ENCODE peak calls at places on chromosomes 2 and 18, in five cellular contexts. I is CD4-positive, CD25-positive, alpha-beta regulatory T cell; O is small intestine; R is IMR-90; C is adrenal gland. Z is an unnamed sample.

GRCh38 chr2:69659349-69659748 is 15.8 kb upstream of the AAK1 start:
- DNase-seq in O (no peak), C (no peak), R (no peak), I (no peak), Z (no peak)

GRCh38 chr2:121002597-121002996 is 266.9 kb downstream of the GLI2 start:
- DNase-seq in R (no peak), C (no peak), I (no peak), O (no peak), Z (no peak)

GRCh38 chr2:220748875-220749479 is 823.1 kb downstream of the EPHA4 start:
- DNase-seq in C (no peak), O (no peak), R (no peak), I (no peak), Z (no peak)

GRCh38 chr2:45932278-45932975 is 281.0 kb downstream of the PRKCE start:
- DNase-seq in C (no peak), R (peak; percentile 88), I (no peak), O (no peak), Z (no peak)

GRCh38 chr2:132275396-132275795 is 113.6 kb upstream of the ANKRD30BL start:
- DNase-seq in C (no peak), O (no peak), I (no peak), R (no peak), Z (no peak)

GRCh38 chr2:198374375-198375072 is 570.1 kb downstream of the PLCL1 start:
- DNase-seq in R (peak; percentile 70), I (peak; percentile 53), C (peak; percentile 28), O (peak; percentile 55), Z (peak; percentile 62)

GRCh38 chr2:31944828-31945571 is 65.8 kb downstream of the MEMO1 start:
- DNase-seq in I (no peak), O (no peak), R (no peak), C (no peak), Z (no peak)

GRCh38 chr2:43133708-43134570 is 92.5 kb downstream of the ZFP36L2 start:
- DNase-seq in R (no peak), C (peak; percentile 39), O (peak; percentile 59), I (peak; percentile 90), Z (no peak)

GRCh38 chr2:27191107-27191829 is 20.6 kb upstream of the ATRAID start:
- DNase-seq in C (peak; percentile 55), R (peak; percentile 71), I (peak; percentile 66), O (peak; percentile 66), Z (peak; percentile 65)

DNA sequence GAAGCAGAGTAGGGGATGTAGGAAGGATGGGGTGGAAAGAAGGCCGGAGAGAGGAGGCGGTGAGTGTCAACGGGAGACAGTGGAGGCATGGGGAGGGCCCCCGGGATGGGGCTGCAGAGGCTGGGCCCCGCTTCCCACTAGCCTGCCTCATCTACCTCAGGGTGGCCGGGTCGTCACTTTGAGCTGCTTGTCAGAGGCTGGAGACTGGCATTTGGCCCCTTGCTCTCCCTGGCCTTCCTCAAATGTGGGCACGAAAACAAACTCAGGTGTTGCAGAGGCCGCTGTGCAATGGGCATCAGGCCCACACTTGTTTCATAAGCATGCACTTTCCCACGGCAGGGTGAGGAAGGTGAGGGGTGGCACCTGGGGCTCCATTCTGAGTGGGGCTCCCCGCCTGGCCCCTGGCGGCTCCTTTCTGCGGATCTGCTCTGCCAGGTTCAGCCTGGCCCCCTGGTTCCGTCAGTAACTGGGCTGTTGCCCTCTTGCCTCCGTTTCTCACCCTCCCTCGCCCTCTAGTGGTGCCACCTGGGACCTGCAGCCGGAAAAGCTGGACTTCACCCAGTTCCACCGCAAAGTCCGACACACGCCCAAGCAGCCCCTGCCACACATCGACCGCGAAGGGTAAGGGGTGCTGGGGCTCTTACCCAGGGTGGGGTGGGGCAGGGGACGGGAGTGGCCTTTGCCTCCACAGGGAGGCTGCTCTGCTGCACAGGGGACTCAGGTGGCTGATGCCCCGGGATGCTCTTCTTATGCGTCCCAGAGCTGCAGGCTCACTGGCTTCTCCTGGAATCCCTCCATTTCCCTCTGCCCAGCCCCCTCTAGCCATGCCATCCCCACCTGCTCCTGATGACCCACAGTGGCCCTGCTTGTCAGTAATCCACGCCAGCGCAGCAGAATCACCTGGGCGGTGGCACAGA is 125.4 kb downstream of the CTIF start:
- DNase-seq in I (peak; percentile 26), C (peak; percentile 72), O (peak; percentile 69), R (peak; percentile 36), Z (peak; percentile 80)
- H3K27ac ChIP-seq in I (no peak overlapping the region), C (no peak overlapping the region), O (no peak overlapping the region), R (no peak overlapping the region), Z (no peak overlapping the region)

GRCh38 chr2:106130251-106130998 is 63.7 kb downstream of the UXS1 start:
- DNase-seq in C (no peak), O (peak; percentile 36), I (no peak), R (no peak), Z (no peak)
- H3K4me1 ChIP-seq in C (no peaks in the 10 kb centered on the region), O (peaks cover 10% of the 10 kb centered on the region), I (peaks cover 20% of the 10 kb centered on the region), R (peaks cover 6% of the 10 kb centered on the region), Z (peaks cover 7% of the 10 kb centered on the region)

DNA sequence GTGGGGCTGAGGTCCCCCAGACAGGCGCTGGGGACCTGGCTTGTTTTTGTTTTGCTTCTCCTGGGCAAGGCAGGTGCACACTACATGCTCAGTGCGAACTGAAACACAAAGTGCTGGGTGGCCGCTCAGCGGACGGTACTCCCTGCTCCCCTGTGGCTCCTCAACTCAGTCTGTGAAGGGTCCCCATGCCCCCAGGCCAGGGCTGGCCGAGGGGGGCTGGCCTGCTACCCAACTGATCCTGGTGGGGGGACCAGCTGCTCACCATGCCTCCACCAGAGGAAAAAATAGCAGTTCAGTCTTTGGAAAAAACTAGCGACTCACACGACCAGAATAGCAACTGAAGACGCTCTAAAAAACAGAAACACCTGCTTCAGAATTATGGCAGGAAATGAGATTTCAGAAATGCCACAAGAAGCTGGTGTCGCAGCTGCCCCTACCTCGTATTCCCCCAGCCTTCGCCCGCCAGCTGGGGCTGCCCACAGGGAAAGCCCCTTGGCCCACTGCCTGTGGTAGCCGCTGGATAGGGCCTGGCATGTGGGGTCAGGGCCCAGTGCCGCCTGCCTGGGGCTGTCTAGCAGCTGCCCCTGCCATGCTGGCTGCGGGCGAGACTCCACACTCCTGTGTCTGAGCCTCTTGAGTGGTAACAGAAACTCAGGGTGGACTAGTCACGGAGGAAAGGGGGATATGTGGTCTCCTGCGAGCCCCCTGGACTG is 43.7 kb downstream of the MEX3C start:
- DNase-seq in I (peak; percentile 88), O (no peak), C (no peak), R (no peak), Z (no peak)
- H3K4me3 ChIP-seq in I (peak overlapping the region; percentile 71), O (no peak overlapping the region), C (no peak overlapping the region), R (no peak overlapping the region), Z (no peak overlapping the region)

GRCh38 chr2:163081754-163082153 is 243.2 kb upstream of the KCNH7 start:
- DNase-seq in O (no peak), I (no peak), R (no peak), C (no peak), Z (no peak)

DNA sequence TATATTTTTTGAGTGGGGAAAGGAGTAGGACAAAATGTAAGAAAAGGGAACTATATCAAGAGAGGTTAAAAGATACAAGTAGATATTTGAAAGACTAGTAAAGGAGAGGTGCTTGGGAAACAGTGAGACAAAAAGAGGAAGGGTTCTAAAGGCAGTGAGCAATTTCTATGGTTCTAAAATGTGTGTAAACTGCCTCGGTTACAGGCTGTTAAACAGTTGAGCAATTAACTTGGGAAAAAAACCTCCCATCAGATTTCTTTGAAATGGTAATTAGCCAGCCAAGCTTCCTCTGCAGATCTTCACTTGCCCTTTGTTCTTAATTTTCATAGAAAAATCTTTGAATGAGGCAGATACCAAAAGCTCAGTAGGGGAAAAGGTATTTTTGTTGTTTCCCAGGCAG is 238.7 kb upstream of the KCNH7 start:
- DNase-seq in C (no peak), O (no peak), I (no peak), R (no peak), Z (no peak)
- H3K27ac ChIP-seq in C (no peak overlapping the region), O (no peak overlapping the region), I (no peak overlapping the region), R (no peak overlapping the region), Z (no peak overlapping the region)

GRCh38 chr2:151841025-151841424 is 12.8 kb upstream of the ARL5A start:
- DNase-seq in I (no peak), R (no peak), C (no peak), O (no peak), Z (no peak)
- H3K4me1 ChIP-seq in I (no peaks in the 10 kb centered on the region), R (no peaks in the 10 kb centered on the region), C (no peaks in the 10 kb centered on the region), O (no peaks in the 10 kb centered on the region), Z (no peaks in the 10 kb centered on the region)

GRCh38 chr2:73930386-73930785 is 3.7 kb downstream of the DGUOK start:
- DNase-seq in O (no peak), R (no peak), C (no peak), I (no peak), Z (no peak)

GRCh38 chr2:73926493-73927327 is at the start of gene DGUOK:
- DNase-seq in O (peak; percentile 100), C (peak; percentile 99), R (peak; percentile 100), I (peak; percentile 100), Z (peak; percentile 98)

GRCh38 chr2:73927344-73927743 is 664 bp downstream of the DGUOK start:
- DNase-seq in O (no peak), C (no peak), R (no peak), I (no peak), Z (no peak)

GRCh38 chr2:73931531-73932500 is 5.1 kb downstream of the DGUOK start:
- DNase-seq in O (no peak), I (peak; percentile 36), R (peak; percentile 69), C (no peak), Z (no peak)

GRCh38 chr2:73928995-73929394 is 2.3 kb downstream of the DGUOK start:
- DNase-seq in C (no peak), O (no peak), I (no peak), R (no peak), Z (no peak)
- H3K4me3 ChIP-seq in C (no peak overlapping the region), O (no peak overlapping the region), I (peak overlapping the region; percentile 65), R (no peak overlapping the region), Z (no peak overlapping the region)

GRCh38 chr2:100655446-100655845 is 92.7 kb downstream of the PDCL3 start:
- DNase-seq in C (no peak), I (no peak), O (no peak), R (no peak), Z (no peak)
- H3K27ac ChIP-seq in C (no peak overlapping the region), I (no peak overlapping the region), O (no peak overlapping the region), R (no peak overlapping the region), Z (no peak overlapping the region)

DNA sequence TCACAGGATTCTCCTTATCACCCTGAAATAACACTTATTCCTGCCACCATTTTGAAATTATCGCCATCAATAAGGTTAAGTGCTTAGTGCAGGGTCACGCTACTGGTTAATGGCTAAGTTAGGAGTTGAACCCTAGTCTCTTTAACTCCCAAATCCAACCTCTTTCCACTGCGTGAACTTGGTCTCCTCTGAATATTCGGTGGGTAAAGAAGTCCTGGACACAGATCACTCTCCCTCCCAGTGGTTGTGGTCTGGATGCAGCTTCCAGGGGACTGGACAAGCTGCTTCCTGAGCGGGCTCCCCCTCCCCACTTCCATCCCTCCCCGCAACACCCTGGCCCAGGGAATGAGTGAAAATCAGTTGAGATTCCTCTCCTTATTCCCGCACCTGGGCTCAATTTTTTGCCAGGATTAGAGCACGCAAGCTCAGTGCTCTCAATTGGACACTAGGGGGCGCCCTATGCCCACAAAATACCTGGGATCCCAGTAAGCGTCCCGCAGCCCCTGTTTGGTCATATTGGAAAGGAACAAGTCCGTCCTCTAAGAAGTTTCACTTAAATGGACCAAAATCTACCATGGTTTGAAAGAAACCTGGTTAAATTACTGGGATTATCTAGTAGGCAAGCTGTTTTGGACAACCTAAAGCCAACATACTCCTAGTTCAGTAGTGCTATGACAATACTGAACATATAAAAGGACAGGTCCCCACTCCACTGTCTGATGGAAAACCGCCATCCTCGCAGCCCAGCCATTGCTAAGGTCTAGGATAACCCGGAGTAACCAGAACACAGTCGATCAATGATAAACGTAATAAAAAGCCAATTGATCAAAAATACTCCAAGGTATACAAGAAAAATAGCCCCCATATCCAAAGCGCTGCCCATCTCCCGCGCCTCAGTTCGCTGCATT is 40.4 kb downstream of the DHRS9 start:
- DNase-seq in O (peak; percentile 75), C (peak; percentile 82), I (peak; percentile 67), R (peak; percentile 62), Z (peak; percentile 48)
- H3K4me1 ChIP-seq in O (no peaks in the 10 kb centered on the region), C (no peaks in the 10 kb centered on the region), I (peaks cover 36% of the 10 kb centered on the region), R (no peaks in the 10 kb centered on the region), Z (no peaks in the 10 kb centered on the region)

Z was measured in SJSA1.